ENCODE peak calls at places on chromosomes 13 and 19, in four cellular contexts. U is non-pigmented ciliary epithelial cell, A is nucleus accumbens, O is A172. I is an unnamed sample.

GRCh38 chr13:111531505-111531904 is 211.1 kb downstream of the TEX29 start:
- DNase-seq in O (peak), A (no peak), U (no peak), I (no peak)

GRCh38 chr19:51702754-51703654 is 9.9 kb downstream of the SPACA6 start:
- DNase-seq in A (no peak), U (no peak), O (no peak), I (no peak)

GRCh38 chr19:15276620-15277019 is 44.4 kb upstream of the EPHX3 start:
- DNase-seq in U (no peak), A (no peak), O (no peak), I (no peak)

GRCh38 chr19:18093439-18094161 is 4.0 kb upstream of the MAST3 start:
- DNase-seq in O (peak), U (no peak), A (peak), I (no peak)

GRCh38 chr13:40445557-40445990 is 220.9 kb downstream of the FOXO1 start:
- DNase-seq in U (peak), A (peak), O (peak), I (peak)

GRCh38 chr19:31501427-31502195 is 152.4 kb upstream of the TSHZ3 start:
- DNase-seq in O (no peak), U (no peak), A (no peak), I (no peak)

GRCh38 chr13:109885235-109885634 is 98.9 kb upstream of the IRS2 start:
- DNase-seq in A (no peak), O (no peak), U (no peak), I (no peak)

GRCh38 chr13:75813323-75813722 is 177.2 kb downstream of the LMO7 start:
- DNase-seq in A (no peak), O (no peak), U (no peak), I (no peak)

GRCh38 chr13:31980842-31981241 is 50.7 kb upstream of the FRY start:
- DNase-seq in O (no peak), U (no peak), A (no peak), I (no peak)

GRCh38 chr19:46959962-46960556 is 59.6 kb upstream of the NPAS1 start:
- DNase-seq in O (no peak), U (no peak), A (no peak), I (no peak)

GRCh38 chr13:37947419-37948140 is 78.0 kb upstream of the TRPC4 start:
- DNase-seq in U (no peak), O (no peak), A (no peak), I (no peak)

GRCh38 chr13:32901994-32902780 is 114.0 kb upstream of the KL start:
- DNase-seq in O (no peak), A (no peak), U (no peak), I (no peak)

GRCh38 chr19:40921005-40921897 is 39.2 kb upstream of the CYP2A7 start:
- DNase-seq in A (no peak), U (no peak), O (peak), I (peak)

GRCh38 chr13:50589651-50590054 is 253.8 kb downstream of the DLEU7 start:
- DNase-seq in U (peak), A (no peak), O (peak), I (peak)

GRCh38 chr19:17292301-17293074 is 10.7 kb downstream of the ABHD8 start:
- DNase-seq in U (no peak), O (peak), A (no peak), I (no peak)

GRCh38 chr13:34086281-34086680 is 268.3 kb downstream of the RFC3 start:
- DNase-seq in U (no peak), A (no peak), O (no peak), I (no peak)

GRCh38 chr19:1045247-1045603 is 5.3 kb downstream of the ABCA7 start:
- DNase-seq in A (no peak), O (peak), U (no peak), I (no peak)

GRCh38 chr19:39679056-39679790 is 23.5 kb downstream of the LGALS16 start:
- DNase-seq in U (no peak), O (no peak), A (no peak), I (no peak)

GRCh38 chr13:24270639-24271131 is 38.7 kb upstream of the C1QTNF9 start:
- DNase-seq in A (peak), U (peak), O (peak), I (no peak)

GRCh38 chr19:55372316-55373081 is 2.2 kb upstream of the IL11 start:
- DNase-seq in O (peak), A (no peak), U (no peak), I (no peak)

GRCh38 chr19:34943861-34944573 is 17.3 kb downstream of the ZNF30 start:
- DNase-seq in A (no peak), O (no peak), U (no peak), I (no peak)

GRCh38 chr13:36519432-36519831 is 87.1 kb downstream of the CCNA1 start:
- DNase-seq in A (no peak), O (no peak), U (no peak), I (no peak)

GRCh38 chr13:43128504-43128929 is 105.1 kb downstream of the DNAJC15 start:
- DNase-seq in U (no peak), O (no peak), A (no peak), I (no peak)

I was measured in epithelial cell of prostate.